ENCODE peak calls at places on chromosomes 4 and X, in ten cellular contexts. K is fibroblast of the aortic adventitia, H is epithelial cell of esophagus, Q is neural progenitor cell, R is endothelial cell of umbilical vein, J is pancreas, T is choroid plexus epithelial cell, E is suprapubic skin, Z is tibial nerve, P is fibroblast of mammary gland. S is an unnamed sample.

GRCh38 chrX:7372843-7373525 is 225.0 kb upstream of the PUDP start:
- DNase-seq in K (peak), H (peak), Q (no peak), R (no peak), J (no peak), T (peak), E (no peak), Z (no peak), P (peak), S (peak)

GRCh38 chr4:3330682-3331081 is 37.9 kb downstream of the RGS12 start:
- DNase-seq in K (no peak), H (no peak), Q (no peak), R (peak), J (no peak), T (no peak), E (peak), Z (no peak), P (no peak), S (no peak)

GRCh38 chrX:38166478-38167083 is 54.1 kb downstream of the SRPX start:
- DNase-seq in K (peak), H (peak), Q (peak), R (peak), J (no peak), T (peak), E (no peak), Z (no peak), P (peak), S (no peak)

GRCh38 chr4:8035371-8035780 is 95.7 kb upstream of the AFAP1 start:
- DNase-seq in K (peak), H (peak), Q (no peak), R (peak), J (no peak), T (peak), E (no peak), Z (no peak), P (peak), S (no peak)

GRCh38 chr4:84583871-84584373 is 995 bp downstream of the CDS1 start:
- DNase-seq in K (no peak), H (peak), Q (no peak), R (no peak), J (no peak), T (peak), E (no peak), Z (no peak), P (peak), S (no peak)

GRCh38 chrX:41824551-41824950 is 98.8 kb downstream of the CASK start:
- DNase-seq in K (peak), H (peak), Q (no peak), R (peak), J (no peak), T (peak), E (no peak), Z (no peak), P (peak), S (peak)

GRCh38 chr4:70666369-70666768 is at the start of gene JCHAIN:
- DNase-seq in K (peak), H (no peak), Q (no peak), R (no peak), J (no peak), T (peak), E (no peak), Z (no peak), P (no peak), S (no peak)

GRCh38 chrX:153158319-153158718 is 20.8 kb upstream of the MAGEA1 start:
- DNase-seq in K (no peak), H (no peak), Q (no peak), R (no peak), J (no peak), T (no peak), E (no peak), Z (no peak), P (no peak), S (no peak)

GRCh38 chr4:153750197-153750817 is 9.5 kb downstream of the RNF175 start:
- DNase-seq in K (peak), H (peak), Q (peak), R (peak), J (no peak), T (peak), E (no peak), Z (no peak), P (peak), S (peak)

GRCh38 chr4:57588557-57588956 is 478.4 kb upstream of the IGFBP7 start:
- DNase-seq in K (no peak), H (no peak), Q (no peak), R (no peak), J (no peak), T (no peak), E (no peak), Z (no peak), P (no peak), S (no peak)
- H3K4me3 ChIP-seq in K (no peak), H (no peak), Q (no peak), R (no peak), J (no peak), T (no peak), E (no peak), Z (no peak), P (no peak), S (no peak)

GRCh38 chr4:155954939-155955338 is 1.3 kb upstream of the CTSO start:
- DNase-seq in K (no peak), H (no peak), Q (no peak), R (no peak), J (no peak), T (peak), E (no peak), Z (no peak), P (no peak), S (no peak)

GRCh38 chr4:155952546-155952945 is 1.1 kb downstream of the CTSO start:
- DNase-seq in K (peak), H (no peak), Q (no peak), R (peak), J (no peak), T (no peak), E (no peak), Z (no peak), P (peak), S (no peak)

GRCh38 chr4:155953151-155954117 is at the start of gene CTSO:
- DNase-seq in K (peak), H (peak), Q (peak), R (peak), J (peak), T (peak), E (peak), Z (peak), P (peak), S (no peak)

GRCh38 chr4:155950461-155950860 is 3.2 kb downstream of the CTSO start:
- DNase-seq in K (no peak), H (no peak), Q (peak), R (no peak), J (no peak), T (no peak), E (no peak), Z (no peak), P (no peak), S (no peak)

DNA sequence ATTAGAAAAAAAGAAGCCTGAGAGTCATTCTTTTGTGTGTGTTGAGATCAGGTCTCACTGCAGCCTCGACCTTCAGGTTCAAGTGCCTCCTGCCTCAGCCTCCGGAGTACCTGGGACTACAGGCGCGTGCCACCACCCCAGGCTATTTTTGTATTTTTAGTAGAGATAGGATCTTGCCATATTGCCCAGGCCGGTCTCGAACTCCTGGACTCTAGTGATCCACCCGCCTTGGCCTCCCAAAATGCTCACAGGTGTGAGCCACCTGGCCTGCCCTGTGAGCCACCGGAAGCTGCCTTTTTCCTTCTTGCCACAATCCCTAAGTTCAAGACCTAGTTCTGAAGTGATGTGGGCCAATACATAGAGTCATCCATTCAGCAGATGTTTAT is 445 bp upstream of the CTSO start:
- DNase-seq in K (no peak), H (no peak), Q (no peak), R (no peak), J (no peak), T (no peak), E (no peak), Z (no peak), P (no peak), S (no peak)
- TF ChIP-seq CTCF in K (no peak), H (no peak), Q (no peak), R (no peak), J (no peak), T (no peak), E (no peak), Z (no peak), P (no peak), S (no peak)

GRCh38 chr4:39524420-39524957 is 2.8 kb downstream of the UGDH start:
- DNase-seq in K (no peak), H (no peak), Q (no peak), R (no peak), J (no peak), T (no peak), E (no peak), Z (no peak), P (no peak), S (no peak)
- H3K4me3 ChIP-seq in K (peak), H (no peak), Q (no peak), R (no peak), J (no peak), T (peak), E (no peak), Z (no peak), P (peak), S (no peak)

GRCh38 chr4:39658756-39659155 is 20.1 kb upstream of the SMIM14 start:
- DNase-seq in K (peak), H (no peak), Q (no peak), R (no peak), J (no peak), T (peak), E (no peak), Z (no peak), P (peak), S (no peak)
- TF ChIP-seq CTCF in K (peak), H (peak), Q (peak), R (peak), J (no peak), T (peak), E (no peak), Z (no peak), P (peak), S (peak)

GRCh38 chr4:53763813-53764597 is 172.7 kb upstream of the LNX1 start:
- DNase-seq in K (peak), H (peak), Q (peak), R (no peak), J (no peak), T (peak), E (no peak), Z (no peak), P (peak), S (peak)
- H3K4me3 ChIP-seq in K (peak), H (no peak), Q (no peak), R (no peak), J (no peak), T (no peak), E (no peak), Z (no peak), P (no peak), S (no peak)

GRCh38 chr4:164695650-164696049 is 58.3 kb upstream of the SMIM31 start:
- DNase-seq in K (no peak), H (no peak), Q (no peak), R (no peak), J (no peak), T (no peak), E (no peak), Z (no peak), P (no peak), S (no peak)

GRCh38 chr4:164701665-164702064 is 52.3 kb upstream of the SMIM31 start:
- DNase-seq in K (no peak), H (no peak), Q (no peak), R (no peak), J (no peak), T (no peak), E (no peak), Z (no peak), P (no peak), S (no peak)

DNA sequence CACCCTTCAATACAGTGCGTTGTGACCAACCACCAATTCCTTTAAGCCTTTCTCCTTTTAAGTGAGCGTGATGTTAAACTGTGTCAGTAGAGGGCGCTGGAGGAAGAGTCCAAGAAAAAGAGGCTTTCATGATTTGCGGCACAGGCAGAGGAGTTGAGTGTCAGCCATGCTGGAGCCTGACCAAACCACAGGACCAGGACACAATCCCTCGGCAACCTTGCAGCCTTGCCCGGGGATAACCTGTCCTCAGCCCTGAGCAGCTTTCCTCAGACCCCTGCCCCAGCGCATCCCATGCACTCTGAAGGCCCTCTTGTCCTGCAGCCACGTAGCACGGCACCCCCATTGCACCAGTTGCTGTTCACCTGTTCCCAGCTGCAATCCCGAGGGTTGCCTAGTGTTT is 53.5 kb upstream of the SMIM31 start:
- DNase-seq in K (no peak), H (peak), Q (peak), R (no peak), J (no peak), T (no peak), E (no peak), Z (no peak), P (peak), S (no peak)
- TF ChIP-seq CTCF in K (no peak), H (peak), Q (peak), R (no peak), J (no peak), T (no peak), E (no peak), Z (no peak), P (peak), S (peak)

DNA sequence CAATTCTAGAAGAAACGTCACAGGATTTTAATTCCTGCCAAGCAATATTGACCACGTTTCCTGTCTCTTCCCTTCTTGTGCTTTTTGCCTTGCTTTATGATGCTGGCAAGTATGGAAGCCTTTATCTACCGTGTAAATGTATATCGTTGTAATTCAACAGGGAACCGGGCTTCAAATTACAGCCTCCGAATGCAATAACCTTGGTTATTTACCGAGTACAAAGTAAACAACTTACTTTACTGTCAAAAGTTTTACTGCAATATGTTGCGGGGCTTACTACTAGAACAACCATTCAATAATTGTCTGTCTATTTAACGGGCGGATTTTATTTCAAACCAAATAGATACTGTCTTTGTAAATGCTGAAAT is 73.0 kb downstream of the PALLD start:
- DNase-seq in K (no peak), H (no peak), Q (no peak), R (peak), J (no peak), T (no peak), E (no peak), Z (no peak), P (peak), S (no peak)
- H3K4me3 ChIP-seq in K (no peak), H (no peak), Q (no peak), R (no peak), J (no peak), T (no peak), E (peak), Z (peak), P (no peak), S (no peak)